ENCODE peak calls at places on chromosome 15, in ten cellular contexts. A is A549, P is endothelial cell, D is progenitor cell of endocrine pancreas, J is AG10803, K is RWPE2, O is pancreas, E is psoas muscle, N is IMR-90, B is mucosa of descending colon. X is an unnamed sample.

GRCh38 chr15:90388462-90389182 is 580 bp downstream of the IQGAP1 start:
- DNase-seq in O (peak; percentile 58), J (peak; percentile 67), E (peak; percentile 88), P (peak; percentile 55), N (peak; percentile 41), D (peak; percentile 34), K (peak; percentile 86), A (peak; percentile 66), B (peak; percentile 82), X (no peak)

GRCh38 chr15:92429378-92430066 is 35.8 kb downstream of the ST8SIA2 start:
- DNase-seq in A (peak; percentile 81), K (no peak), J (peak; percentile 91), N (peak; percentile 61), O (no peak), P (no peak), D (no peak), E (no peak), B (no peak), X (peak; percentile 71)

GRCh38 chr15:97881568-97881967 is 78.9 kb upstream of the ARRDC4 start:
- DNase-seq in A (no peak), E (no peak), K (no peak), N (no peak), D (no peak), O (no peak), B (no peak), J (no peak), P (no peak), X (no peak)

GRCh38 chr15:96735621-96736020 is 405.1 kb downstream of the NR2F2 start:
- DNase-seq in B (no peak), N (no peak), O (no peak), K (no peak), J (no peak), D (no peak), A (no peak), P (no peak), E (no peak), X (no peak)

GRCh38 chr15:75620776-75621536 is 4.6 kb downstream of the SNUPN start:
- DNase-seq in K (peak; percentile 85), J (peak; percentile 96), E (peak; percentile 87), P (no peak), A (peak; percentile 41), N (peak; percentile 89), O (no peak), B (peak; percentile 42), D (no peak), X (peak; percentile 89)

GRCh38 chr15:93110502-93111040 is 21.6 kb upstream of the RGMA start:
- DNase-seq in O (no peak), A (no peak), E (no peak), K (no peak), P (no peak), D (no peak), N (no peak), B (no peak), J (no peak), X (no peak)

GRCh38 chr15:36422631-36423030 is 156.8 kb upstream of the CDIN1 start:
- DNase-seq in J (peak; percentile 53), D (no peak), K (no peak), E (no peak), P (no peak), N (no peak), B (no peak), O (no peak), A (no peak), X (no peak)

GRCh38 chr15:63052961-63053698 is 10.6 kb downstream of the TPM1 start:
- DNase-seq in N (no peak), E (peak; percentile 81), J (peak; percentile 61), A (peak; percentile 68), D (no peak), P (no peak), B (no peak), O (no peak), K (no peak), X (no peak)

GRCh38 chr15:64634576-64635485 is 140.6 kb downstream of the RBPMS2 start:
- DNase-seq in B (no peak), O (peak; percentile 13), K (no peak), P (peak; percentile 74), D (peak; percentile 34), J (no peak), E (no peak), A (peak; percentile 59), N (no peak), X (no peak)

GRCh38 chr15:99305761-99306505 is 54.7 kb downstream of the LRRC28 start:
- DNase-seq in A (peak; percentile 72), O (peak; percentile 14), D (no peak), E (peak; percentile 93), J (peak; percentile 69), N (peak; percentile 87), B (no peak), P (no peak), K (peak; percentile 93), X (peak; percentile 62)

GRCh38 chr15:35499723-35500122 is 46.2 kb downstream of the DPH6 start:
- DNase-seq in D (no peak), K (no peak), N (no peak), J (no peak), O (no peak), A (no peak), P (no peak), B (no peak), E (no peak), X (no peak)

GRCh38 chr15:80641384-80641783 is 53.7 kb upstream of the ABHD17C start:
- DNase-seq in E (no peak), B (no peak), O (no peak), N (no peak), K (no peak), J (peak; percentile 75), P (no peak), A (no peak), D (no peak), X (no peak)

GRCh38 chr15:90002428-90002844 is 1.3 kb downstream of the ZNF710 start:
- DNase-seq in D (peak; percentile 34), J (peak; percentile 34), P (no peak), A (peak; percentile 56), N (peak; percentile 46), O (no peak), K (peak; percentile 79), E (peak; percentile 57), B (peak; percentile 73), X (no peak)

GRCh38 chr15:78228356-78228996 is 5.9 kb downstream of the ACSBG1 start:
- DNase-seq in K (peak; percentile 45), B (no peak), J (no peak), O (no peak), A (no peak), N (no peak), E (no peak), P (no peak), D (no peak), X (no peak)

GRCh38 chr15:66220587-66220986 is 33.0 kb downstream of the MEGF11 start:
- DNase-seq in D (no peak), P (no peak), E (no peak), K (peak; percentile 9), O (no peak), B (no peak), N (no peak), A (no peak), J (no peak), X (no peak)
- TF ChIP-seq CTCF in D (no peak), P (no peak), E (no peak), K (no peak), O (no peak), B (no peak), N (no peak), A (no peak), J (no peak), X (no peak)

GRCh38 chr15:38564557-38565286 is at the start of gene RASGRP1:
- DNase-seq in K (no peak), B (peak; percentile 86), J (peak; percentile 45), E (peak; percentile 71), D (peak; percentile 60), O (peak; percentile 66), N (peak; percentile 56), P (peak; percentile 67), A (peak; percentile 46), X (no peak)
- TF ChIP-seq CTCF in K (peak; percentile 61), B (peak; percentile 10), J (peak; percentile 27), E (peak; percentile 6), D (no peak), O (peak; percentile 18), N (peak; percentile 53), P (no peak), A (no peak), X (no peak)

GRCh38 chr15:85386261-85386660 is 5.9 kb downstream of the AKAP13 start:
- DNase-seq in D (no peak), K (no peak), J (no peak), N (no peak), B (no peak), P (no peak), O (no peak), E (no peak), A (no peak), X (no peak)
- TF ChIP-seq CTCF in D (no peak), K (no peak), J (no peak), N (no peak), B (no peak), P (no peak), O (no peak), E (no peak), A (no peak), X (no peak)

GRCh38 chr15:28022181-28022580 is 76.9 kb downstream of the OCA2 start:
- DNase-seq in P (no peak), B (no peak), O (no peak), N (no peak), K (no peak), D (no peak), J (no peak), E (no peak), A (no peak), X (no peak)

GRCh38 chr15:28022961-28023360 is 76.2 kb downstream of the OCA2 start:
- DNase-seq in E (no peak), J (no peak), O (no peak), K (no peak), P (no peak), A (no peak), B (no peak), D (no peak), N (no peak), X (no peak)

GRCh38 chr15:28020644-28021043 is 78.5 kb downstream of the OCA2 start:
- DNase-seq in B (no peak), D (no peak), N (no peak), K (no peak), J (no peak), P (no peak), E (no peak), A (no peak), O (no peak), X (no peak)

GRCh38 chr15:28019594-28020320 is 79.4 kb downstream of the OCA2 start:
- DNase-seq in D (no peak), E (no peak), P (peak; percentile 20), A (no peak), N (no peak), J (no peak), B (no peak), O (no peak), K (peak; percentile 56), X (no peak)

DNA sequence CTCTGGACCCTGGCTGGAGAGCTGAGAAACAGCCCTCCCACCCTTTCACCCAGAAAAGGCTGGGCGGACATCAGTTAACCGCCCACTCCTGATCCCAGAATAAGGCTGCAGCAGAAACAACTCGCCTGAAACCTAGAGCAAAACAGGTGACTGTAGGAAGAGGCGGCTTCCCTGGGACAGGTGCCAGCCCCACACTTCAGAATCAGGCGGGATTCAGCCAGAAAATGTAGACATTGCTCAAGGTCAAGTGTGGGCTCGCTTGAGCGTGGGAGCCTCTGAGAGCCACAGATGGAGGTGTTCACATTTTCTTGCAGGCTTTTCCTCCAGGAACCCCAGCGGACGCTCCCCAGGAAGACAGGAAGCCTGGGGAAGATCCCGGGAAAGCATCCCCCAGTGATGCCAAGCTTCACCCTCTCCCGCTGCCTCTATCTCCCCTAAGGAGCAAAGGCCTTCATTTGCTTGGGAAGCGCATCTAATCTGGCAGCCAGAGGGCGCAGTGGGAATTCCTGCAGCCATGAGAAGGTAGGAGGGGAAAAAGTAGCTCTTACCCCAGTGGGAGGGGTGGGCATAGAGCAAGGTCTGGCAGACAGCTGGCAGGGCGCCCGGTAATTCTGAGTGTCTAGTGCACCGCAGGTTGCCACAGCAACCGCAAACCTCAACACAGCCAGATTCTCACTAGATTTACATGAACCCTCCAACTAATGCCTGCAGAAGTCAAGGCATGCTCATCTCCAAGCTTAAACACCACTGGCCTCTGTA is 77.7 kb downstream of the OCA2 start:
- DNase-seq in K (peak; percentile 95), A (peak; percentile 75), E (no peak), J (peak; percentile 56), D (no peak), P (peak; percentile 55), B (peak; percentile 50), N (peak; percentile 48), O (peak; percentile 79), X (no peak)
- TF ChIP-seq CTCF in K (peak; percentile 79), A (peak; percentile 58), E (peak; percentile 28), J (peak; percentile 51), D (peak; percentile 58), P (peak; percentile 47), B (no peak), N (peak; percentile 21), O (peak; percentile 33), X (no peak)